ENCODE peak calls at places on chromosomes 2 and 18, in eight cellular contexts. E, B, A, C, G, H, F and N are unnamed samples.

GRCh38 chr2:65064728-65065552 is 8.7 kb downstream of the CEP68 start:
- DNase-seq in A (peak), G (peak), F (peak), H (peak), B (peak), E (no peak), C (no peak), N (peak)

GRCh38 chr18:45106331-45106774 is 425.7 kb downstream of the SETBP1 start:
- DNase-seq in F (peak), G (peak), H (peak), E (no peak), B (peak), C (no peak), A (no peak), N (no peak)

GRCh38 chr2:108593547-108594098 is 59.4 kb downstream of the LIMS1 start:
- DNase-seq in F (peak), G (no peak), E (no peak), A (peak), C (no peak), H (peak), B (peak), N (no peak)

GRCh38 chr2:119389615-119390306 is 23.0 kb downstream of the DBI start:
- DNase-seq in B (no peak), H (peak), E (no peak), F (peak), A (peak), G (no peak), C (no peak), N (no peak)

GRCh38 chr2:136117909-136118818 is at the start of gene CXCR4:
- DNase-seq in C (peak), B (no peak), E (peak), F (peak), G (peak), A (peak), H (no peak), N (peak)

GRCh38 chr18:78685980-78686530 is 293.6 kb upstream of the SALL3 start:
- DNase-seq in F (no peak), C (no peak), B (no peak), G (no peak), E (no peak), H (no peak), A (no peak), N (no peak)

GRCh38 chr18:36468161-36468560 is 170.6 kb downstream of the FHOD3 start:
- DNase-seq in F (no peak), E (no peak), G (no peak), C (no peak), A (no peak), B (no peak), H (no peak), N (no peak)

GRCh38 chr2:214593723-214594122 is 182.9 kb downstream of the VWC2L start:
- DNase-seq in F (peak), H (no peak), A (peak), E (peak), B (peak), C (no peak), G (no peak), N (no peak)

GRCh38 chr2:242015366-242016065 is 146.0 kb downstream of the RTP5 start:
- DNase-seq in G (no peak), C (peak), A (no peak), B (no peak), E (no peak), F (no peak), H (no peak), N (no peak)

GRCh38 chr18:55858661-55859111 is 270.7 kb upstream of the TCF4 start:
- DNase-seq in G (no peak), E (no peak), A (no peak), H (peak), B (no peak), C (no peak), F (peak), N (no peak)

GRCh38 chr2:68837164-68837860 is 33.9 kb downstream of the BMP10 start:
- DNase-seq in G (peak), F (peak), E (peak), A (peak), H (no peak), B (no peak), C (peak), N (peak)

GRCh38 chr2:545711-546650 is 131.2 kb downstream of the TMEM18 start:
- DNase-seq in G (peak), C (no peak), B (no peak), H (no peak), A (no peak), F (no peak), E (no peak), N (no peak)

DNA sequence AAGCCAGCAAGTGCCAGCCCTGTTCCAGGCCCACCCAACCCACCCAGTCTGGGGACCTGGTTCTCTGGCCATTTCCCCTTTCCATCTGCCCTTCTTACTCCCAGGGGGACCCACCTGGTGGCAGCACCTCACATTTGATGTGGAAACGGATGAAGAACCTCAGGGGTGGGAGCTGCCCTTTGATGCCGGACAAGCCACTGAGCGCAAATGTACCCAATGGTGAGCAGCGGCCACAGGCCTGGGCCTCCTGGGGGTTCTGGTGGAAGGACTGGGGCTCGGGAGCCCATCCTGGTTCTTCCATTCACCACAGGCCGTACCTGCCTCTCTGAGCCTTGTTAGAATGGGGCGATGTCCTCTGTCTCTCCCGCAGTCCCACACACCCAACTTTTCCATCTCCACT is 84.7 kb downstream of the EPAS1 start:
- DNase-seq in G (no peak), A (no peak), C (no peak), E (no peak), B (no peak), H (no peak), F (no peak), N (no peak)
- TF ChIP-seq CTCF in G (no peak), A (no peak), C (no peak), E (no peak), B (no peak), H (no peak), F (no peak), N (no peak)

GRCh38 chr2:105330681-105331375 is 1.3 kb upstream of the TGFBRAP1 start:
- DNase-seq in F (no peak), C (no peak), A (no peak), H (no peak), B (no peak), E (no peak), G (no peak), N (no peak)

GRCh38 chr2:105327690-105328089 is 1.8 kb downstream of the TGFBRAP1 start:
- DNase-seq in G (no peak), F (no peak), B (no peak), C (no peak), H (no peak), A (no peak), E (no peak), N (no peak)

GRCh38 chr2:105329561-105330495 is at the start of gene TGFBRAP1:
- DNase-seq in G (peak), C (no peak), H (peak), B (no peak), F (peak), E (no peak), A (peak), N (peak)

GRCh38 chr2:105329197-105329554 is 359 bp downstream of the TGFBRAP1 start:
- DNase-seq in C (no peak), B (no peak), E (no peak), G (peak), F (no peak), A (no peak), H (no peak), N (no peak)

GRCh38 chr2:105328281-105329196 is 996 bp downstream of the TGFBRAP1 start:
- DNase-seq in G (peak), H (peak), B (no peak), C (no peak), E (no peak), A (peak), F (peak), N (no peak)
- TF ChIP-seq CTCF in G (no peak), H (no peak), B (no peak), C (no peak), E (no peak), A (no peak), F (no peak), N (no peak)

DNA sequence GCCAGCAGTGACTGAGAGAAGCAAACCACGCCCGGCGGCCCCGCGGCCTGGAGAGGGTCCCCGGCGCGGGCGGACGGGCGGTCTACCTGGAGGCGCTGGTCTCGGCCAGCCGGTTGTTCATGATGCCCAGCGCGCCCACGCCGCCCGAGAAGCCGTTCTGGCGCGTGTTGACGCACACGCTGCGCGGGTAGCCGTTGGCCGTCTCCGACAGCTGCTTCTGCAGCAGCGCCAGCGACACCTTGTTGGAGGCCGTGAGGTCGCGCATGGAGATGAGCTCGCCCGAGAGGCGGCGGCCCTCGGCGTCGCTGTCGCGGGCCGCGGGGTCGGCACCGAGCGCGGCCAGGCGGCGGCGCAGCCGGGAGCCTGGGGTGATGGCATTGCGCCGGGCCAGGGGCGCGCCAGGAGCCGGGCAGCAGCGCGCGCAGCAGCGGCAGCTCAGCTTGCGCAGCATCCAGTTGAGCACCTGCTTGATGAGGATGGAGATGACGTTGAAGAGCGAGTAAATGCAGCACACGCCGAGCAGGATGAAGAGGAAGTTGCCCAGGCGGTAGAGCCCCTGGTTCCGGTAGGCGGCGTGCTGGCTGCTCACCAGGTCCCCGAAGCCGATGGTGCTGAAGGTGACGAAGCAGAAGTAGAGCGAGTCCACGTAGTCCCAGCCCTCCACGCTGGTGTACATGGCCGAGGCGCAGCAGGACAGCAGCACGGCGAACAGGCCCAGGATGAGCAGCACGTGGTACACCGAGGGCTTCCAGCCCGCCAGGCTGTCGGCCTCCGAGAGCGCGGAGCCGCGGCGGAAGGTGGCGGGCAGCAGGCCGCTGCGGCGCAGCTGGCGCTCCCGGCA is 118.1 kb downstream of the MSH2 start:
- DNase-seq in F (peak), G (peak), H (peak), A (peak), E (no peak), C (no peak), B (no peak), N (peak)
- TF ChIP-seq CTCF in F (peak), G (peak), H (peak), A (peak), E (no peak), C (no peak), B (peak), N (no peak)

DNA sequence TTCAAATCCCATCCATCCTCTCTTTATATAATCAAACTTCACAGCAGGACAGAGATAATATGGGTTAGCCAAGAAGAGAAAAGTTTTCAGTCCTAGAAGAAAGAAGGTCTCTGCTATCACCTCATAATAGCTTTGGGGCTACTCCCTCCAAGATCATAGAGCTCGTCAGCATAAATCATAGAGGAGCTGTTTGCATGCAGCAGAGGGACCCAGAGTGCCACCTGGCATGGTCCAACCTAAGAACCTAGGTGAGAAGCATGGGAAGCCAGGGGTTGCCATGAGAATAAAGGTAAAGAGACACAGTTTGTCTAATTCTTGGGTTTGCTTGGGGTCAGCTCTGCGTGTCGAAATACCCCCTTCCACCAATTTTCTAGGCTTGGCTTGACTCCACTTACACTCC is 87.1 kb upstream of the CYP1B1 start:
- DNase-seq in F (no peak), E (no peak), C (no peak), G (no peak), H (no peak), B (no peak), A (no peak), N (no peak)
- TF ChIP-seq CTCF in F (no peak), E (peak), C (no peak), G (no peak), H (no peak), B (no peak), A (no peak), N (no peak)

DNA sequence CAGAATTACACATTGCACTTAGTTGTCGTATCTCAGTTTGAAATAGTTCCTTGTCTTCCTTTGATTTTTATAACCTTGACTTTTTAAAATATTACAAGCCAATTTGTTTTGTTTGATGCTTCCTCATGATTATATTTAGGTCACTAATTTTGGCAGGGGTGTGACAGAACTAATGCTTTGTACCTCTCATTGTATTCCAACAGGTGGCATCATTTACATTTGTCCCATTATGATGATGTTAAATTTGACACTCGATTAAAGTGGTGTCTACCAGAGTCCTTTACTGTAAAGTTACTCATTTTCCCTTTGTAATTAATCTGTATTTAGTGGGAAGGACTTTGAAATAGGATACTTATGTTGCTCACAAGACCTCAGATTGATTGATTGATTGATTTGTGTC is 21.5 kb upstream of the MFSD2B start:
- DNase-seq in G (peak), C (no peak), H (peak), E (no peak), A (peak), B (no peak), F (no peak), N (no peak)
- TF ChIP-seq CTCF in G (peak), C (no peak), H (peak), E (peak), A (peak), B (peak), F (no peak), N (no peak)

GRCh38 chr18:58661423-58661822 is 9.8 kb upstream of the MALT1 start:
- DNase-seq in C (no peak), H (peak), A (peak), G (no peak), B (no peak), E (no peak), F (no peak), N (no peak)
- TF ChIP-seq CTCF in C (no peak), H (peak), A (peak), G (no peak), B (peak), E (no peak), F (peak), N (no peak)

DNA sequence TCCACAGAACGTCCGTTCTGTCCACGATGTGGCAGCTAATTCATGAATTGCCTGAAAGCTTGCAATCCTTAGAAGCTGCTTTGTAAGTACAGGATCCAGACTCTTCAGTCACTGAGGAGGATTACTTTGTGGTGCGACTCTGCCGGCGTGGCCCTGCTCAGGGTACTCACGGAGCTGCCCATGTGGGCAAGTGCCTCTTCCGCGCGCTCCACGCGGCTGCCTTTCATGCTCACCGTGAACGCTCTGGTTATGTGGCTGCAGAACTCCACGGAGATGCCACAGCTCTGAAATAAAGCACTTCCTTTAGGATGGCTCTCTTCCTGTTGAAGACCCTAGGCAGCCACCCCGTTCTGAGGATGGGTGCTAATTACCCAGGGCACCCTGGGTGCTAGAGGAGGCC is 31.0 kb downstream of the RMC1 start:
- DNase-seq in G (no peak), A (no peak), B (no peak), H (no peak), E (no peak), F (no peak), C (no peak), N (no peak)
- TF ChIP-seq CTCF in G (no peak), A (no peak), B (no peak), H (no peak), E (no peak), F (no peak), C (no peak), N (no peak)

DNA sequence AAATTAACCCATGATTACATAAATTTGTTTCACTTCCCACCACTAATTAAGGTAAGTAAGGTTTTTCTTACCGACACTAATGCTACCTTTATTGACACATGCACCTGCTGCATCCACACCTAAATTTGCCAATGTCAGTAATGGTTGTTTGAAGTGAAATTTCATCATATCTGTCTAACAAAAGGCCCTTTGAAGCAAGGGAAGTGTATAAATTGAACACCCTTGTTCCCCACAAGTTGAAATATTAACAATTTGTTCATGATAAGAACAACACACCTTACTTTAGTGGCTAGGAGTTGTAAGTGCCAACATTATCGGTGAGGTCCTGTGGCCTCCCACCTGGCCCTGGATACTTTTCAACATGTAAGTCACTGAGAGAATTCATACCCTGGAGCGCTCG is 116.3 kb upstream of the CDCA7 start:
- DNase-seq in F (no peak), H (no peak), A (no peak), G (no peak), B (no peak), E (no peak), C (no peak), N (no peak)
- TF ChIP-seq CTCF in F (no peak), H (no peak), A (no peak), G (no peak), B (no peak), E (no peak), C (no peak), N (no peak)